ENCODE peak calls at places on chromosomes 11 and 22, in ten cellular contexts. U, E, M, J, C, F, D, P, A and Q are unnamed samples.

GRCh38 chr11:67034350-67034749 is 11.4 kb downstream of the SYT12 start:
- DNase-seq in P (no peak), J (no peak), U (no peak), E (no peak), F (no peak), M (no peak), C (no peak), A (no peak), D (no peak), Q (no peak)

GRCh38 chr11:45042560-45042959 is 91.9 kb upstream of the TP53I11 start:
- DNase-seq in E (no peak), F (no peak), M (no peak), D (no peak), C (no peak), P (peak; percentile 82), U (no peak), J (peak; percentile 17), A (no peak), Q (no peak)

GRCh38 chr11:46382644-46383403 is 1.4 kb downstream of the MDK start:
- DNase-seq in D (no peak), P (peak; percentile 58), M (no peak), J (peak; percentile 63), F (peak; percentile 74), U (no peak), E (peak; percentile 59), A (no peak), C (peak; percentile 61), Q (no peak)

GRCh38 chr22:41822289-41823057 is 10.4 kb upstream of the SREBF2 start:
- DNase-seq in E (peak; percentile 47), D (no peak), A (peak; percentile 36), J (peak; percentile 68), C (no peak), P (peak; percentile 37), U (no peak), F (no peak), M (no peak), Q (no peak)

GRCh38 chr11:77517753-77518152 is 43.9 kb upstream of the PAK1 start:
- DNase-seq in F (peak; percentile 22), D (no peak), U (no peak), P (no peak), J (no peak), M (no peak), A (no peak), C (no peak), E (no peak), Q (no peak)

GRCh38 chr11:133843454-133843987 is 1.8 kb downstream of the SPATA19 start:
- DNase-seq in C (no peak), F (no peak), A (no peak), J (no peak), P (no peak), M (no peak), E (no peak), U (no peak), D (no peak), Q (no peak)

GRCh38 chr11:126607374-126607773 is 251.9 kb downstream of the ST3GAL4 start:
- DNase-seq in P (peak; percentile 71), A (peak; percentile 40), D (no peak), C (peak; percentile 76), U (peak; percentile 2), E (peak; percentile 18), J (peak; percentile 54), M (no peak), F (peak; percentile 85), Q (no peak)

GRCh38 chr11:97745515-97746050 is 1275.2 kb upstream of the CNTN5 start:
- DNase-seq in D (no peak), U (no peak), C (no peak), M (no peak), E (no peak), P (no peak), J (no peak), F (no peak), A (no peak), Q (no peak)

GRCh38 chr11:6657346-6657745 is 1.7 kb upstream of the DCHS1 start:
- DNase-seq in C (no peak), D (no peak), J (no peak), P (no peak), F (no peak), A (no peak), U (no peak), M (no peak), E (no peak), Q (no peak)

GRCh38 chr11:22670803-22671202 is 4.4 kb downstream of the GAS2 start:
- DNase-seq in E (no peak), D (no peak), J (peak; percentile 10), U (no peak), F (no peak), P (no peak), A (no peak), M (no peak), C (no peak), Q (no peak)

GRCh38 chr11:38005597-38005996 is 1407.6 kb upstream of the RAG2 start:
- DNase-seq in M (no peak), U (no peak), A (no peak), F (no peak), E (no peak), D (no peak), J (peak; percentile 93), C (no peak), P (no peak), Q (no peak)

GRCh38 chr22:39223091-39223710 is 21.6 kb downstream of the PDGFB start:
- DNase-seq in E (no peak), P (no peak), A (no peak), U (no peak), M (no peak), J (no peak), D (no peak), F (no peak), C (no peak), Q (no peak)

GRCh38 chr22:25057013-25057881 is 104.7 kb downstream of the KIAA1671 start:
- DNase-seq in A (peak; percentile 45), D (no peak), U (peak; percentile 87), C (peak; percentile 95), P (peak; percentile 61), E (peak; percentile 66), J (peak; percentile 52), M (peak; percentile 74), F (peak; percentile 81), Q (peak; percentile 29)